ENCODE peak calls at places on chromosome 4, in six cellular contexts. N is left lung; A is body of pancreas; G is CD8-positive, alpha-beta T cell; K is right lobe of liver; H is upper lobe of left lung. I is an unnamed sample.
A peak's percentile ranks its signal among the peaks of the same experiment; 100 is the strongest.

GRCh38 chr4:65918217-65918616 is 247.9 kb upstream of the EPHA5 start:
- ATAC-seq in N (no peak), A (no peak), G (no peak), K (no peak), H (no peak), I (no peak)

GRCh38 chr4:38805530-38806145 is 1.0 kb upstream of the TLR1 start:
- ATAC-seq in N (peak; percentile 68), A (no peak), G (no peak), K (peak; percentile 55), H (peak; percentile 90), I (peak; percentile 55)

GRCh38 chr4:155660436-155660835 is 6.2 kb upstream of the GUCY1A1 start:
- ATAC-seq in N (no peak), A (no peak), G (no peak), K (no peak), H (no peak), I (no peak)

GRCh38 chr4:170270628-170271027 is 180.9 kb upstream of the AADAT start:
- ATAC-seq in N (no peak), A (no peak), G (no peak), K (peak; percentile 19), H (no peak), I (no peak)

GRCh38 chr4:102868153-102868781 is 525 bp upstream of the CISD2 start:
- ATAC-seq in N (peak; percentile 61), A (peak; percentile 47), G (no peak), K (peak; percentile 53), H (peak; percentile 77), I (peak; percentile 44)

GRCh38 chr4:26885912-26886274 is 25.3 kb downstream of the STIM2 start:
- ATAC-seq in N (peak; percentile 90), A (no peak), G (peak; percentile 67), K (peak; percentile 81), H (peak; percentile 90), I (no peak)

GRCh38 chr4:15001248-15001824 is 945 bp upstream of the CPEB2 start:
- ATAC-seq in N (peak; percentile 33), A (peak; percentile 6), G (peak; percentile 26), K (peak; percentile 40), H (peak; percentile 51), I (peak; percentile 26)

GRCh38 chr4:85831647-85832046 is 356.7 kb downstream of the ARHGAP24 start:
- ATAC-seq in N (no peak), A (no peak), G (no peak), K (no peak), H (no peak), I (no peak)

GRCh38 chr4:1770791-1771231 is 22.3 kb upstream of the FGFR3 start:
- ATAC-seq in N (no peak), A (no peak), G (no peak), K (no peak), H (no peak), I (no peak)

GRCh38 chr4:30863031-30863430 is 142.9 kb downstream of the PCDH7 start:
- ATAC-seq in N (no peak), A (no peak), G (no peak), K (no peak), H (peak; percentile 26), I (no peak)

GRCh38 chr4:54575919-54576318 is 81.8 kb upstream of the KIT start:
- ATAC-seq in N (no peak), A (no peak), G (no peak), K (no peak), H (no peak), I (no peak)

GRCh38 chr4:37995981-37996770 is 36.0 kb downstream of the PTTG2 start:
- ATAC-seq in N (no peak), A (no peak), G (no peak), K (no peak), H (no peak), I (no peak)

GRCh38 chr4:8058031-8058479 is 100.6 kb downstream of the ABLIM2 start:
- ATAC-seq in N (no peak), A (no peak), G (no peak), K (no peak), H (no peak), I (no peak)

GRCh38 chr4:156545003-156545785 is 426.4 kb downstream of the PDGFC start:
- ATAC-seq in N (no peak), A (no peak), G (no peak), K (no peak), H (peak; percentile 67), I (peak; percentile 19)

GRCh38 chr4:82362565-82362964 is 11.2 kb downstream of the HNRNPD start:
- ATAC-seq in N (no peak), A (no peak), G (no peak), K (no peak), H (no peak), I (no peak)

DNA sequence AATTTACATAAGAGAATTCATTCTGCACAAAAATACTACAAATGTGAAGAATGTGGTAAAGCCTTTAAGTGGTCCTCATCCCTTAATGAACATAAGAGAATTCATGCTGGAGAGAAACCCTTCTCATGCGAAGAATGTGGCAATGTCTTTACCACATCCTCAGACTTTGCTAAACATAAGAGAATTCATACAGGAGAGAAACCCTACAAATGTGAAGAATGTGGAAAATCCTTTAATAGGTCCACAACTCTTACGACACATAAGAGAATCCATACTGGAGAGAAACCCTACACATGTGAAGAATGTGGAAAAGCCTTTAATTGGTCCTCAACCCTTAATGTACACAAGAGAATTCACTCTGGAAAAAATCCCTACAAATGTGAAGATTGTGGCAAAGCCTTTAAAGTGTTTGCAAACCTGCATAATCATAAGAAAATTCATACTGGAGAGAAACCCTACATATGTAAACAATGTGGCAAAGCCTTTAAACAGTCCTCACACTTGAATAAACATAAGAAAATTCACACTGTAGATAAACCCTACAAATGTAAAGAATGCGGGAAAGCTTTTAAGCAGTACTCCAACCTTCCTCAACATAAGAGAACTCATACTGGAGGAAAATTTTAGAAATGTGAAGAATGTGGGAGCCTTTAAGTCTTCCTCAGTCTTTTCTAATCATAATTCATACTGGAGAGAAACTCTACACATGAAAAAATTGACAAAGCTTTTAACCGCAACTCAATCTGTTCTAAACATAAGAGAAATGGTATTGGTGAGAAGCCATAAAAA is 37.4 kb downstream of the ZNF718 start:
- ATAC-seq in N (no peak), A (no peak), G (no peak), K (no peak), H (no peak), I (no peak)
- H3K9me3 ChIP-seq in N (peaks cover 100% of the 10 kb centered on the region), A (no peaks in the 10 kb centered on the region), G (peaks cover 47% of the 10 kb centered on the region), K (peaks cover 33% of the 10 kb centered on the region), H (peaks cover 91% of the 10 kb centered on the region), I (peaks cover 16% of the 10 kb centered on the region)

DNA sequence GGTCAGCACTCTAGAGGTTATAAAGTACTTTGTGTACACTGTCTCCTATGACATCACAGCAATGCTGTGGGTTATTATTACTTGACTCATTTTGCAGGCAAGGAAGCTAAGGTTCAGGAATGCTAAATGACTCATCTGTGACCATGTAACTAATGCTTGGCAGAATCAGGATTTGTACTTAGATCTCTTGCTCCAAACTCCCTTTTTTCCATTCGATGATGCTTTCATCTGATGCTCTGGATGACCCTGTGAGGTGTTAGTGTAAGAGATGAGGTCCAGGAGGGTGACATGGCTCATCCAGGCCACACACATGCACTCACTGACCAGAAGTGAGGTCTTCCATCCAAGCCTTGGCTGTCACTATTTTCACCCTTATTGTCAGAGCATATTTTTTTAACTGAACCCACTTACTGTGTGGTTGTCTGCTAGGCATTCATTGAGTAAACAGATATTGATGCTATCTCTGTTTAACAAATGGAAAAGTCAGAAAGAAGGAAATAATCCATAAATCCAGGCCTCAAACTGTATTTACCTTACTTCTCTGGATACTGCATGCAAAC is 59.0 kb downstream of the RHOH start:
- ATAC-seq in N (peak; percentile 89), A (peak; percentile 50), G (peak; percentile 37), K (no peak), H (peak; percentile 95), I (peak; percentile 74)
- H3K4me1 ChIP-seq in N (no peaks in the 10 kb centered on the region), A (no peaks in the 10 kb centered on the region), G (peaks cover 65% of the 10 kb centered on the region), K (no peaks in the 10 kb centered on the region), H (no peaks in the 10 kb centered on the region), I (no peaks in the 10 kb centered on the region)

GRCh38 chr4:138243369-138243768 is 1.2 kb upstream of the SLC7A11 start:
- ATAC-seq in N (no peak), A (no peak), G (no peak), K (no peak), H (no peak), I (no peak)
- H3K9me3 ChIP-seq in N (no peaks in the 10 kb centered on the region), A (no peaks in the 10 kb centered on the region), G (no peaks in the 10 kb centered on the region), K (no peaks in the 10 kb centered on the region), H (no peaks in the 10 kb centered on the region), I (no peaks in the 10 kb centered on the region)

GRCh38 chr4:183146478-183146877 is 47.4 kb downstream of the WWC2 start:
- ATAC-seq in N (no peak), A (no peak), G (no peak), K (no peak), H (no peak), I (no peak)
- H3K4me1 ChIP-seq in N (peaks cover 18% of the 10 kb centered on the region), A (peaks cover 18% of the 10 kb centered on the region), G (no peaks in the 10 kb centered on the region), K (peaks cover 22% of the 10 kb centered on the region), H (peaks cover 21% of the 10 kb centered on the region), I (peaks cover 4% of the 10 kb centered on the region)

I was measured in gastroesophageal sphincter.